ENCODE peak calls at places on chromosomes 1 and 21, in eight cellular contexts. V is stimulated activated CD8-positive, alpha-beta memory T cell treated with anti-CD3 and anti-CD28 coated beads, Interleukin-15, amount 100 ng/mL, for 1 hour; A is iPS DF 6.9; R is uterus; O is head of caudate nucleus; L is WTC11; Y is RCC 7860; Z is ELR. Q is an unnamed sample.

GRCh38 chr1:97508653-97509218 is 412.1 kb downstream of the DPYD start:
- DNase-seq in V (no peak), A (no peak), R (no peak), O (no peak), L (no peak), Y (no peak), Z (no peak), Q (no peak)

GRCh38 chr1:234000557-234001081 is 96.1 kb downstream of the SLC35F3 start:
- DNase-seq in V (no peak), A (no peak), R (no peak), O (peak; percentile 20), L (no peak), Y (no peak), Z (no peak), Q (no peak)

GRCh38 chr1:76176020-76176419 is 101.5 kb downstream of the ST6GALNAC3 start:
- DNase-seq in V (no peak), A (no peak), R (no peak), O (no peak), L (no peak), Y (no peak), Z (no peak), Q (no peak)

GRCh38 chr1:32266926-32267645 is 16.0 kb downstream of the LCK start:
- DNase-seq in V (no peak), A (no peak), R (no peak), O (no peak), L (no peak), Y (no peak), Z (peak; percentile 72), Q (no peak)

GRCh38 chr1:236657398-236657797 is 28.9 kb upstream of the ACTN2 start:
- DNase-seq in V (no peak), A (no peak), R (no peak), O (no peak), L (no peak), Y (no peak), Z (no peak), Q (no peak)

GRCh38 chr1:172727956-172728603 is 69.2 kb downstream of the FASLG start:
- DNase-seq in V (no peak), A (peak; percentile 55), R (no peak), O (no peak), L (peak; percentile 58), Y (peak; percentile 62), Z (peak; percentile 71), Q (no peak)

GRCh38 chr21:43207043-43207315 is 38.2 kb downstream of the CRYAA start:
- DNase-seq in V (no peak), A (no peak), R (no peak), O (no peak), L (no peak), Y (no peak), Z (no peak), Q (no peak)

GRCh38 chr1:232477728-232478127 is 152.2 kb downstream of the SIPA1L2 start:
- DNase-seq in V (no peak), A (no peak), R (no peak), O (no peak), L (no peak), Y (peak; percentile 96), Z (peak; percentile 90), Q (no peak)

GRCh38 chr1:114196992-114197907 is 43.6 kb upstream of the SYT6 start:
- DNase-seq in V (no peak), A (no peak), R (no peak), O (no peak), L (no peak), Y (no peak), Z (no peak), Q (no peak)

GRCh38 chr1:30197616-30197934 is 525.8 kb downstream of the MATN1 start:
- DNase-seq in V (no peak), A (no peak), R (peak; percentile 57), O (no peak), L (no peak), Y (no peak), Z (no peak), Q (no peak)

GRCh38 chr21:15804247-15804985 is 74.6 kb downstream of the USP25 start:
- DNase-seq in V (no peak), A (no peak), R (no peak), O (peak; percentile 76), L (no peak), Y (no peak), Z (no peak), Q (no peak)

GRCh38 chr1:224774378-224774777 is 155.1 kb upstream of the DNAH14 start:
- DNase-seq in V (no peak), A (no peak), R (no peak), O (no peak), L (peak; percentile 36), Y (no peak), Z (peak; percentile 10), Q (no peak)

GRCh38 chr1:35660581-35661473 is 19.5 kb upstream of the PSMB2 start:
- DNase-seq in V (no peak), A (peak; percentile 55), R (no peak), O (no peak), L (peak; percentile 66), Y (no peak), Z (peak; percentile 52), Q (no peak)

GRCh38 chr1:31632649-31633048 is 12.0 kb downstream of the PEF1 start:
- DNase-seq in V (no peak), A (no peak), R (no peak), O (no peak), L (no peak), Y (no peak), Z (no peak), Q (no peak)

GRCh38 chr1:101738475-101738874 is 258.3 kb downstream of the OLFM3 start:
- DNase-seq in V (no peak), A (no peak), R (no peak), O (no peak), L (no peak), Y (no peak), Z (peak; percentile 83), Q (no peak)

GRCh38 chr1:223887724-223888428 is 42.1 kb upstream of the TP53BP2 start:
- DNase-seq in V (no peak), A (no peak), R (peak; percentile 67), O (no peak), L (no peak), Y (peak; percentile 100), Z (peak; percentile 100), Q (no peak)

GRCh38 chr1:3443759-3444697 is 10.4 kb upstream of the ARHGEF16 start:
- DNase-seq in V (no peak), A (no peak), R (no peak), O (no peak), L (no peak), Y (no peak), Z (no peak), Q (no peak)

GRCh38 chr1:204266504-204267034 is 52.8 kb upstream of the GOLT1A start:
- DNase-seq in V (no peak), A (no peak), R (no peak), O (no peak), L (no peak), Y (no peak), Z (no peak), Q (no peak)

Q was measured in nucleus accumbens.